ENCODE peak calls at places on chromosome 15, in six cellular contexts. I is myocyte, N is NCI-H1105 treated with DMSO at 0.1 percent for 48 hours, D is EH, E is aorta, G is NCI-H1092 treated with DMSO at 0.1 percent for 48 hours. H is an unnamed sample.

GRCh38 chr15:85805392-85805791 is 10.7 kb upstream of the KLHL25 start:
- DNase-seq in I (peak; percentile 30), N (no peak), D (no peak), E (no peak), G (no peak), H (no peak)

GRCh38 chr15:92232876-92233275 is 160.8 kb upstream of the ST8SIA2 start:
- DNase-seq in I (no peak), N (no peak), D (no peak), E (no peak), G (no peak), H (no peak)

GRCh38 chr15:48143856-48144255 is 23.1 kb downstream of the SLC24A5 start:
- DNase-seq in I (peak; percentile 24), N (no peak), D (peak; percentile 69), E (no peak), G (no peak), H (peak; percentile 47)

GRCh38 chr15:27805261-27806220 is 293.6 kb downstream of the OCA2 start:
- DNase-seq in I (no peak), N (no peak), D (no peak), E (no peak), G (no peak), H (no peak)

GRCh38 chr15:37981781-37982180 is 47.3 kb downstream of the TMCO5A start:
- DNase-seq in I (peak; percentile 73), N (no peak), D (peak; percentile 57), E (no peak), G (peak; percentile 32), H (peak; percentile 62)

GRCh38 chr15:59105839-59106238 is 893 bp downstream of the CCNB2 start:
- DNase-seq in I (no peak), N (no peak), D (no peak), E (no peak), G (no peak), H (peak; percentile 7)

GRCh38 chr15:100263031-100263430 is 78.7 kb downstream of the ADAMTS17 start:
- DNase-seq in I (no peak), N (no peak), D (no peak), E (no peak), G (no peak), H (no peak)

GRCh38 chr15:65580287-65580686 is 30.6 kb downstream of the INTS14 start:
- DNase-seq in I (peak; percentile 71), N (no peak), D (peak; percentile 84), E (no peak), G (no peak), H (peak; percentile 83)

GRCh38 chr15:99476413-99477222 is 89.2 kb upstream of the MEF2A start:
- DNase-seq in I (peak; percentile 91), N (no peak), D (peak; percentile 98), E (peak; percentile 91), G (no peak), H (peak; percentile 95)

GRCh38 chr15:34206016-34206415 is 3.9 kb downstream of the KATNBL1 start:
- DNase-seq in I (no peak), N (no peak), D (peak; percentile 37), E (no peak), G (no peak), H (peak; percentile 76)

GRCh38 chr15:64105113-64105704 is 9.4 kb downstream of the SNX1 start:
- DNase-seq in I (peak; percentile 44), N (no peak), D (peak; percentile 35), E (no peak), G (no peak), H (no peak)

GRCh38 chr15:20357139-20358065 is 184.2 kb downstream of the GOLGA6L6 start:
- DNase-seq in I (no peak), N (no peak), D (no peak), E (peak; percentile 83), G (no peak), H (no peak)

GRCh38 chr15:90421527-90421926 is 33.5 kb downstream of the IQGAP1 start:
- DNase-seq in I (no peak), N (no peak), D (no peak), E (no peak), G (no peak), H (no peak)

GRCh38 chr15:43514241-43515057 is 3.0 kb upstream of the MAP1A start:
- DNase-seq in I (peak; percentile 97), N (no peak), D (peak; percentile 61), E (no peak), G (peak; percentile 3), H (peak; percentile 42)

GRCh38 chr15:91146728-91147127 is 46.7 kb downstream of the SV2B start:
- DNase-seq in I (no peak), N (no peak), D (no peak), E (no peak), G (no peak), H (no peak)

GRCh38 chr15:90160781-90161727 is 40.1 kb upstream of the SEMA4B start:
- DNase-seq in I (no peak), N (peak; percentile 73), D (no peak), E (no peak), G (peak; percentile 60), H (no peak)

GRCh38 chr15:71116366-71116765 is 1.1 kb downstream of the THSD4 start:
- DNase-seq in I (no peak), N (no peak), D (peak; percentile 53), E (no peak), G (no peak), H (peak; percentile 39)

GRCh38 chr15:74350295-74351275 is 16.9 kb downstream of the CYP11A1 start:
- DNase-seq in I (no peak), N (no peak), D (no peak), E (no peak), G (no peak), H (no peak)

GRCh38 chr15:25684521-25685215 is 178.5 kb downstream of the ATP10A start:
- DNase-seq in I (peak; percentile 42), N (no peak), D (peak; percentile 90), E (peak; percentile 78), G (no peak), H (no peak)

GRCh38 chr15:95162521-95162920 is 931.2 kb downstream of the MCTP2 start:
- DNase-seq in I (no peak), N (no peak), D (peak; percentile 44), E (no peak), G (no peak), H (no peak)

GRCh38 chr15:27232876-27233275 is 261.9 kb downstream of the GABRG3 start:
- DNase-seq in I (no peak), N (no peak), D (no peak), E (no peak), G (no peak), H (no peak)

GRCh38 chr15:85606721-85607120 is 188.0 kb downstream of the KLHL25 start:
- DNase-seq in I (no peak), N (no peak), D (peak; percentile 15), E (no peak), G (no peak), H (no peak)

GRCh38 chr15:68888419-68888818 is 41.9 kb upstream of the SPESP1 start:
- DNase-seq in I (no peak), N (no peak), D (no peak), E (no peak), G (no peak), H (no peak)

GRCh38 chr15:35481992-35482391 is 64.0 kb downstream of the DPH6 start:
- DNase-seq in I (peak; percentile 59), N (no peak), D (peak; percentile 81), E (no peak), G (no peak), H (peak; percentile 91)

GRCh38 chr15:36960947-36961227 is 139.5 kb downstream of the MEIS2 start:
- DNase-seq in I (no peak), N (no peak), D (no peak), E (no peak), G (no peak), H (no peak)

GRCh38 chr15:91150492-91151160 is 50.6 kb downstream of the SV2B start:
- DNase-seq in I (no peak), N (no peak), D (no peak), E (no peak), G (no peak), H (no peak)

GRCh38 chr15:60392986-60393811 is 4.6 kb downstream of the ANXA2 start:
- DNase-seq in I (peak; percentile 95), N (peak; percentile 14), D (peak; percentile 99), E (peak; percentile 86), G (peak; percentile 73), H (peak; percentile 99)

GRCh38 chr15:95286911-95287769 is 1043.4 kb upstream of the NR2F2 start:
- DNase-seq in I (no peak), N (no peak), D (no peak), E (no peak), G (no peak), H (no peak)

GRCh38 chr15:45133561-45133920 is 3.7 kb downstream of the DUOX1 start:
- DNase-seq in I (no peak), N (peak; percentile 1), D (no peak), E (peak; percentile 50), G (no peak), H (no peak)

H was measured in ELR.